ENCODE peak calls at places on chromosomes 11 and 22, in seven cellular contexts. One of them, this sample, is unnamed.

GRCh38 chr11:10858505-10859360 is 880 bp upstream of the ZBED5 start:
- DNase-seq in sigmoid colon: peak
- DNase-seq in transverse colon: peak
- DNase-seq in Peyer's patch: peak
- DNase-seq in uterus: peak
- DNase-seq in body of pancreas: peak
- DNase-seq in stomach: peak
- DNase-seq in this sample: peak

GRCh38 chr11:133896028-133896427 is 50.7 kb upstream of the SPATA19 start:
- DNase-seq in sigmoid colon: no peak
- DNase-seq in transverse colon: no peak
- DNase-seq in Peyer's patch: no peak
- DNase-seq in uterus: no peak
- DNase-seq in body of pancreas: no peak
- DNase-seq in stomach: no peak
- DNase-seq in this sample: no peak

GRCh38 chr11:22807855-22808558 is 21.6 kb downstream of the SVIP start:
- DNase-seq in sigmoid colon: no peak
- DNase-seq in transverse colon: no peak
- DNase-seq in Peyer's patch: no peak
- DNase-seq in uterus: no peak
- DNase-seq in body of pancreas: no peak
- DNase-seq in stomach: no peak
- DNase-seq in this sample: no peak

GRCh38 chr11:114262681-114263509 is 33.3 kb upstream of the NNMT start:
- DNase-seq in sigmoid colon: peak
- DNase-seq in transverse colon: no peak
- DNase-seq in Peyer's patch: peak
- DNase-seq in uterus: no peak
- DNase-seq in body of pancreas: peak
- DNase-seq in stomach: no peak
- DNase-seq in this sample: peak

GRCh38 chr11:111602865-111603632 is 800 bp downstream of the SIK2 start:
- DNase-seq in sigmoid colon: peak
- DNase-seq in transverse colon: peak
- DNase-seq in Peyer's patch: no peak
- DNase-seq in uterus: no peak
- DNase-seq in body of pancreas: peak
- DNase-seq in stomach: peak
- DNase-seq in this sample: no peak

GRCh38 chr11:15988693-15989231 is 367.6 kb downstream of the SOX6 start:
- DNase-seq in sigmoid colon: no peak
- DNase-seq in transverse colon: no peak
- DNase-seq in Peyer's patch: no peak
- DNase-seq in uterus: no peak
- DNase-seq in body of pancreas: no peak
- DNase-seq in stomach: no peak
- DNase-seq in this sample: no peak

GRCh38 chr11:81970886-81971285 is 762.8 kb downstream of the FAM181B start:
- DNase-seq in sigmoid colon: no peak
- DNase-seq in transverse colon: no peak
- DNase-seq in Peyer's patch: no peak
- DNase-seq in uterus: no peak
- DNase-seq in body of pancreas: no peak
- DNase-seq in stomach: no peak
- DNase-seq in this sample: no peak

GRCh38 chr11:41334007-41334933 is 125.2 kb downstream of the LRRC4C start:
- DNase-seq in sigmoid colon: no peak
- DNase-seq in transverse colon: no peak
- DNase-seq in Peyer's patch: no peak
- DNase-seq in uterus: no peak
- DNase-seq in body of pancreas: no peak
- DNase-seq in stomach: no peak
- DNase-seq in this sample: no peak

GRCh38 chr11:10455637-10456487 is 798 bp downstream of the AMPD3 start:
- DNase-seq in sigmoid colon: peak
- DNase-seq in transverse colon: peak
- DNase-seq in Peyer's patch: peak
- DNase-seq in uterus: peak
- DNase-seq in body of pancreas: peak
- DNase-seq in stomach: peak
- DNase-seq in this sample: peak

GRCh38 chr11:94948070-94948617 is 25.2 kb downstream of the CWC15 start:
- DNase-seq in sigmoid colon: no peak
- DNase-seq in transverse colon: no peak
- DNase-seq in Peyer's patch: no peak
- DNase-seq in uterus: no peak
- DNase-seq in body of pancreas: no peak
- DNase-seq in stomach: no peak
- DNase-seq in this sample: no peak

GRCh38 chr22:38397189-38398097 is 57.6 kb downstream of the KCNJ4 start:
- DNase-seq in sigmoid colon: no peak
- DNase-seq in transverse colon: peak
- DNase-seq in Peyer's patch: peak
- DNase-seq in uterus: peak
- DNase-seq in body of pancreas: peak
- DNase-seq in stomach: no peak
- DNase-seq in this sample: no peak

GRCh38 chr11:23021287-23021863 is 161.1 kb upstream of the CCDC179 start:
- DNase-seq in sigmoid colon: no peak
- DNase-seq in transverse colon: peak
- DNase-seq in Peyer's patch: no peak
- DNase-seq in uterus: no peak
- DNase-seq in body of pancreas: peak
- DNase-seq in stomach: peak
- DNase-seq in this sample: peak

GRCh38 chr11:76626921-76627391 is 43.6 kb downstream of the LRRC32 start:
- DNase-seq in sigmoid colon: peak
- DNase-seq in transverse colon: no peak
- DNase-seq in Peyer's patch: peak
- DNase-seq in uterus: no peak
- DNase-seq in body of pancreas: no peak
- DNase-seq in stomach: no peak
- DNase-seq in this sample: peak

GRCh38 chr11:75582935-75583709 is 21.1 kb downstream of the SERPINH1 start:
- DNase-seq in sigmoid colon: peak
- DNase-seq in transverse colon: peak
- DNase-seq in Peyer's patch: peak
- DNase-seq in uterus: peak
- DNase-seq in body of pancreas: peak
- DNase-seq in stomach: peak
- DNase-seq in this sample: peak
- TF ChIP-seq POLR2A in sigmoid colon: no peak
- TF ChIP-seq POLR2A in transverse colon: no peak
- TF ChIP-seq POLR2A in Peyer's patch: peak
- TF ChIP-seq POLR2A in uterus: peak
- TF ChIP-seq POLR2A in body of pancreas: peak
- TF ChIP-seq POLR2A in stomach: no peak
- TF ChIP-seq POLR2A in this sample: peak

GRCh38 chr22:21951931-21952465 is 650 bp downstream of the PPM1F start:
- DNase-seq in sigmoid colon: peak
- DNase-seq in transverse colon: peak
- DNase-seq in Peyer's patch: no peak
- DNase-seq in uterus: no peak
- DNase-seq in body of pancreas: peak
- DNase-seq in stomach: peak
- DNase-seq in this sample: no peak

GRCh38 chr22:21951062-21951461 is 1.6 kb downstream of the PPM1F start:
- DNase-seq in sigmoid colon: no peak
- DNase-seq in transverse colon: no peak
- DNase-seq in Peyer's patch: no peak
- DNase-seq in uterus: no peak
- DNase-seq in body of pancreas: no peak
- DNase-seq in stomach: no peak
- DNase-seq in this sample: no peak

GRCh38 chr22:21949948-21950347 is 2.7 kb downstream of the PPM1F start:
- DNase-seq in sigmoid colon: no peak
- DNase-seq in transverse colon: no peak
- DNase-seq in Peyer's patch: no peak
- DNase-seq in uterus: no peak
- DNase-seq in body of pancreas: no peak
- DNase-seq in stomach: no peak
- DNase-seq in this sample: no peak

GRCh38 chr22:21949569-21949918 is 3.1 kb downstream of the PPM1F start:
- DNase-seq in sigmoid colon: no peak
- DNase-seq in transverse colon: no peak
- DNase-seq in Peyer's patch: no peak
- DNase-seq in uterus: no peak
- DNase-seq in body of pancreas: no peak
- DNase-seq in stomach: no peak
- DNase-seq in this sample: no peak

DNA sequence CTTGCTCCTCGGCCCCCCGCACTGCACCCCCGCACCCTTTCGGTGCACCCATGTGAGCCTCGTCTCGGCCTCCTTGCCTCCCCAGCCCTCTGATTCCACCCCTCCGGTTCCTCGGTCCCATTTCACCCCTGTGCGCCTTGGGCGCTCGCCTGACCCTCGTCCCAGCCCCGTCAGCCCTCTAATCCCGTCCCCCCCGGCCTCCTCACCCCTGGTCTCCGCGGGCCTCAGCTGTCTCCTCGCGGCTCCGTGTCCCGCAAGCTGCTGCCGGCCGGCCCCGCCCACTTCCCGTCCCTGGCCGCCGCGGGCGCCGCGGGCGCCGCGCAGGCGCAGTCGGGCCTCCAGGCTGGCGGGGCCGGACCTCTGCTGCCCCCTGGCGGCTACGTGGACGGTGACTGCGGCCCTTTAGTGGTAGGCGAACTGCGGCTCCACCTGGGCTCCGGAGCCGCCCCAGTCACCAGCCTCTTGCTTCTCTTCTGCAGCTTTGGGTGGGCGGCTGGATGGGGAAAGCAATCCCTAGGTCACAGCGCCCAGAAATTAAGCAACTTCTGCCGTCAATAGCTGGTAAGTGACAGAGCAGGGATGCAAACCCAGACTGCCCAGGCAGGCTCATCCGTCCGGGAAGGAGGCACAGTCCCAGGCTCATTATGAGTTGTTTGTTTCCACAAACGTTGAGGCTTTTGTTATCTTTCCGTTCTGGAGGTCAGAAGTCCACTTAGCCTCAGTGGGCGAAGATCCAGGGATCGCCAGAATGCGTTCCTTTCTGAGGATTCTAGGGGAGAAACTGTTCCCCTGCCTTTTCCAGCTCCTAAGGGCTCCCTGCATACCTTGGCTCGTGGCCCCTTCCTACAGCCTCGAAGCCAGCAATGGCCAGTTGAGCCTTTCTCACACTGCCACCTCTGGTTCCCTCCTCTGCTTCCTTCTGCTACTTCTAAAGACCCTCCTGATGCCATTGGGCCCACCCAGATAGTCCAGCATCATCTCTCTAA is at the start of gene PPM1F:
- DNase-seq in sigmoid colon: peak
- DNase-seq in transverse colon: peak
- DNase-seq in Peyer's patch: peak
- DNase-seq in uterus: peak
- DNase-seq in body of pancreas: peak
- DNase-seq in stomach: peak
- DNase-seq in this sample: peak
- TF ChIP-seq POLR2A in sigmoid colon: no peak
- TF ChIP-seq POLR2A in transverse colon: no peak
- TF ChIP-seq POLR2A in Peyer's patch: no peak
- TF ChIP-seq POLR2A in uterus: no peak
- TF ChIP-seq POLR2A in body of pancreas: peak
- TF ChIP-seq POLR2A in stomach: no peak
- TF ChIP-seq POLR2A in this sample: peak

GRCh38 chr11:126413426-126413825 is 57.9 kb downstream of the ST3GAL4 start:
- DNase-seq in sigmoid colon: no peak
- DNase-seq in transverse colon: no peak
- DNase-seq in Peyer's patch: no peak
- DNase-seq in uterus: no peak
- DNase-seq in body of pancreas: no peak
- DNase-seq in stomach: no peak
- DNase-seq in this sample: no peak
- TF ChIP-seq POLR2A in sigmoid colon: no peak
- TF ChIP-seq POLR2A in transverse colon: no peak
- TF ChIP-seq POLR2A in Peyer's patch: no peak
- TF ChIP-seq POLR2A in uterus: no peak
- TF ChIP-seq POLR2A in body of pancreas: no peak
- TF ChIP-seq POLR2A in stomach: no peak
- TF ChIP-seq POLR2A in this sample: no peak

DNA sequence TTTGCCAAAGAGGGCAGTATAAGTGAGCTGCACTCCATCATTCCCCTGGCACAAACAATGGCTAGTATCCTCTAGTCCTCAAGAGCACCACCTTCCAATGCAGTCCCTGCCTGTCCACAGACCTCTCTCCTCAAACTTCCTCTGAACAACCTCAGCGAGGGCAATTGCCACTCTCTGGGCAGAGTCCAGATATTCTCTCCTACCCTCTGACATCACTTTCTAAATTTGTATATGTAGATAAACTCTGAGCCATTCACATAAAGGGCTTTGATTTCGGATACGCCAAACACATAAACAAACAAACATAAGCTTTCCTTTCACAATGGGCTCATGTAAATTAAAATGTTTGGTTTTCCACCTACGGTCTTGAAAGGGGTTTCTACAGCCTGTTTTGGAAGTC is 3.0 kb upstream of the SLC43A3 start:
- DNase-seq in sigmoid colon: no peak
- DNase-seq in transverse colon: no peak
- DNase-seq in Peyer's patch: no peak
- DNase-seq in uterus: no peak
- DNase-seq in body of pancreas: no peak
- DNase-seq in stomach: peak
- DNase-seq in this sample: no peak
- TF ChIP-seq POLR2A in sigmoid colon: no peak
- TF ChIP-seq POLR2A in transverse colon: no peak
- TF ChIP-seq POLR2A in Peyer's patch: no peak
- TF ChIP-seq POLR2A in uterus: no peak
- TF ChIP-seq POLR2A in body of pancreas: no peak
- TF ChIP-seq POLR2A in stomach: no peak
- TF ChIP-seq POLR2A in this sample: no peak

GRCh38 chr22:28813772-28814518 is 13.6 kb upstream of the XBP1 start:
- DNase-seq in sigmoid colon: peak
- DNase-seq in transverse colon: peak
- DNase-seq in Peyer's patch: peak
- DNase-seq in uterus: peak
- DNase-seq in body of pancreas: peak
- DNase-seq in stomach: peak
- DNase-seq in this sample: no peak
- TF ChIP-seq POLR2A in sigmoid colon: no peak
- TF ChIP-seq POLR2A in transverse colon: no peak
- TF ChIP-seq POLR2A in Peyer's patch: no peak
- TF ChIP-seq POLR2A in uterus: no peak
- TF ChIP-seq POLR2A in body of pancreas: peak
- TF ChIP-seq POLR2A in stomach: peak
- TF ChIP-seq POLR2A in this sample: no peak

This sample was measured in H54.